ENCODE peak calls at places on chromosomes 12 and 14, in eight cellular contexts. V, F, T, Y, G, O, Z and K are unnamed samples.

GRCh38 chr12:103771466-103771865 is 69.6 kb downstream of the NT5DC3 start:
- DNase-seq in V (peak), F (peak), T (no peak), Y (peak), G (no peak), O (peak), Z (peak), K (peak)

GRCh38 chr14:95507701-95508103 is 8.7 kb downstream of the SYNE3 start:
- DNase-seq in V (no peak), F (peak), T (peak), Y (peak), G (no peak), O (peak), Z (no peak), K (no peak)

GRCh38 chr14:90585106-90585505 is 188.3 kb downstream of the CALM1 start:
- DNase-seq in V (no peak), F (no peak), T (no peak), Y (no peak), G (no peak), O (no peak), Z (no peak), K (no peak)

GRCh38 chr14:88321692-88322504 is 1.2 kb downstream of the KCNK10 start:
- DNase-seq in V (no peak), F (no peak), T (no peak), Y (no peak), G (no peak), O (no peak), Z (no peak), K (no peak)

GRCh38 chr14:79764288-79764687 is 447.0 kb downstream of the DIO2 start:
- DNase-seq in V (no peak), F (no peak), T (no peak), Y (no peak), G (peak), O (no peak), Z (no peak), K (no peak)

GRCh38 chr14:81535399-81536124 is 1.9 kb upstream of the SEL1L start:
- DNase-seq in V (no peak), F (no peak), T (no peak), Y (no peak), G (no peak), O (no peak), Z (no peak), K (no peak)

GRCh38 chr14:79530555-79530954 is 680.7 kb downstream of the DIO2 start:
- DNase-seq in V (no peak), F (no peak), T (no peak), Y (no peak), G (no peak), O (no peak), Z (no peak), K (no peak)

GRCh38 chr14:101719045-101719645 is 42.4 kb upstream of the PPP2R5C start:
- DNase-seq in V (no peak), F (no peak), T (peak), Y (no peak), G (no peak), O (no peak), Z (no peak), K (no peak)

GRCh38 chr14:52013984-52014600 is 24.7 kb downstream of the RTRAF start:
- DNase-seq in V (peak), F (no peak), T (no peak), Y (peak), G (no peak), O (no peak), Z (peak), K (no peak)